ENCODE peak calls at places on chromosomes 4 and X, in ten cellular contexts. O is fibroblast of the aortic adventitia, G is retinal pigment epithelial cell, X is LoVo, D is head of caudate nucleus, H is OCI-M1, R is HAP-1, Q is omental fat pad, F is neural crest cell, J is body of pancreas. N is an unnamed sample.
A peak's percentile ranks its signal among the peaks of the same experiment; 100 is the strongest.

GRCh38 chr4:134628074-134628473 is 426.5 kb upstream of the PABPC4L start:
- DNase-seq in F (no peak), O (no peak), Q (no peak), H (no peak), R (no peak), D (no peak), J (no peak), X (no peak), G (no peak), N (no peak)

GRCh38 chrX:153226344-153227190 is 47.5 kb downstream of the MAGEA1 start:
- DNase-seq in Q (peak; percentile 24), X (peak; percentile 29), D (no peak), G (peak; percentile 84), H (peak; percentile 73), F (peak; percentile 75), J (peak; percentile 6), O (peak; percentile 43), R (peak; percentile 82), N (no peak)

GRCh38 chrX:1072637-1073377 is 139.6 kb downstream of the CRLF2 start:
- DNase-seq in X (no peak), R (no peak), Q (no peak), J (no peak), G (no peak), D (no peak), H (no peak), F (peak; percentile 6), O (no peak), N (peak; percentile 69)

GRCh38 chr4:107519057-107519456 is 201.0 kb downstream of the PAPSS1 start:
- DNase-seq in X (peak; percentile 6), Q (no peak), D (peak; percentile 59), R (peak; percentile 22), J (peak; percentile 18), H (peak; percentile 70), O (peak; percentile 41), G (peak; percentile 7), F (no peak), N (no peak)

GRCh38 chr4:186017801-186018200 is 51.2 kb upstream of the TLR3 start:
- DNase-seq in R (no peak), D (no peak), F (no peak), O (no peak), X (no peak), G (no peak), Q (no peak), J (no peak), H (no peak), N (no peak)

GRCh38 chr4:168398589-168398988 is 80.0 kb upstream of the DDX60 start:
- DNase-seq in G (no peak), R (no peak), J (no peak), X (no peak), F (no peak), H (peak; percentile 45), D (no peak), O (no peak), Q (no peak), N (no peak)

GRCh38 chr4:139017861-139018260 is 2.3 kb downstream of the NOCT start:
- DNase-seq in G (no peak), Q (no peak), D (no peak), R (no peak), J (no peak), X (no peak), H (peak; percentile 73), O (peak; percentile 44), F (no peak), N (no peak)

GRCh38 chrX:102154900-102155805 is 624 bp downstream of the BEX5 start:
- DNase-seq in H (no peak), O (no peak), G (no peak), Q (no peak), D (peak; percentile 44), X (no peak), F (no peak), R (peak; percentile 35), J (peak; percentile 41), N (no peak)

GRCh38 chr4:37317104-37317643 is 72.6 kb downstream of the NWD2 start:
- DNase-seq in G (no peak), X (no peak), O (no peak), D (no peak), H (no peak), F (no peak), R (no peak), J (no peak), Q (no peak), N (no peak)

GRCh38 chrX:120036704-120037103 is 40.8 kb downstream of the RHOXF2B start:
- DNase-seq in F (no peak), G (no peak), Q (no peak), R (no peak), D (no peak), X (no peak), H (no peak), J (no peak), O (no peak), N (no peak)

GRCh38 chr4:149645790-149646189 is 169.9 kb downstream of the IQCM start:
- DNase-seq in D (no peak), O (no peak), R (no peak), J (no peak), G (no peak), H (peak; percentile 47), X (no peak), Q (no peak), F (no peak), N (no peak)

GRCh38 chrX:71978164-71978563 is 67.5 kb downstream of the NHSL2 start:
- DNase-seq in O (no peak), G (no peak), Q (no peak), R (no peak), J (no peak), F (no peak), H (no peak), D (no peak), X (no peak), N (no peak)

GRCh38 chr4:35365186-35365585 is 879.1 kb downstream of the ARAP2 start:
- DNase-seq in O (no peak), G (peak; percentile 73), F (no peak), H (no peak), X (no peak), R (peak; percentile 11), Q (no peak), J (no peak), D (no peak), N (no peak)

GRCh38 chr4:115323106-115323684 is 209.8 kb upstream of the NDST4 start:
- DNase-seq in F (no peak), J (no peak), D (no peak), Q (no peak), O (no peak), G (no peak), R (peak; percentile 46), H (no peak), X (no peak), N (no peak)

GRCh38 chrX:133185119-133185518 is 33.0 kb downstream of the TFDP3 start:
- DNase-seq in G (no peak), H (no peak), O (no peak), R (peak; percentile 25), J (peak; percentile 8), F (no peak), D (no peak), X (peak; percentile 39), Q (no peak), N (no peak)

GRCh38 chr4:152962160-152962559 is 26.0 kb downstream of the FHDC1 start:
- DNase-seq in J (no peak), O (no peak), X (no peak), G (no peak), H (peak; percentile 37), R (no peak), D (no peak), F (no peak), Q (no peak), N (no peak)

GRCh38 chr4:147616849-147617172 is 386 bp upstream of the TMEM184C start:
- DNase-seq in F (no peak), D (no peak), Q (no peak), R (no peak), O (no peak), H (no peak), X (no peak), J (no peak), G (no peak), N (no peak)

GRCh38 chr4:177385576-177386320 is 56.5 kb downstream of the AGA start:
- DNase-seq in X (no peak), R (no peak), G (peak; percentile 44), Q (no peak), O (peak; percentile 23), J (no peak), H (peak; percentile 19), F (no peak), D (no peak), N (no peak)

GRCh38 chrX:12901486-12901885 is 4.9 kb upstream of the TLR8 start:
- DNase-seq in H (peak; percentile 66), O (peak; percentile 53), J (peak; percentile 78), F (peak; percentile 59), R (peak; percentile 83), X (peak; percentile 34), Q (no peak), D (peak; percentile 85), G (no peak), N (peak; percentile 70)

GRCh38 chr4:30757357-30757756 is 37.2 kb downstream of the PCDH7 start:
- DNase-seq in J (no peak), G (peak; percentile 78), D (no peak), F (no peak), R (no peak), Q (no peak), X (no peak), O (peak; percentile 82), H (peak; percentile 84), N (no peak)